ENCODE peak calls at places on chromosome 5, in ten cellular contexts. H is left ventricle myocardium superior; Z is GM23338; N is left cardiac atrium; J is activated naive CD4-positive, alpha-beta T cell treated with Interleukin-2 at 50 U/mL for 16 hours; T is PC-3; C is GM19239; R is neural crest cell; U is ovary; E is adrenal gland. V is an unnamed sample.

GRCh38 chr5:155529366-155529765 is 515.8 kb downstream of the KIF4B start:
- DNase-seq in N (no peak), R (peak; percentile 1), Z (no peak), U (no peak), H (no peak), J (no peak), T (no peak), E (no peak), C (no peak), V (no peak)

GRCh38 chr5:10735569-10736255 is 25.3 kb downstream of the DAP start:
- DNase-seq in Z (no peak), R (no peak), N (no peak), E (no peak), H (peak; percentile 55), U (no peak), C (no peak), T (no peak), J (no peak), V (no peak)

GRCh38 chr5:91018712-91019371 is 364.3 kb downstream of the ARRDC3 start:
- DNase-seq in E (no peak), N (no peak), J (no peak), T (no peak), U (no peak), R (no peak), H (no peak), Z (no peak), C (no peak), V (no peak)

GRCh38 chr5:171418982-171419662 is at the start of gene FGF18:
- DNase-seq in U (peak; percentile 33), E (no peak), N (peak; percentile 79), C (no peak), H (peak; percentile 81), T (peak; percentile 50), R (peak; percentile 60), J (peak; percentile 40), Z (peak; percentile 89), V (peak; percentile 30)

GRCh38 chr5:109656829-109657228 is 32.9 kb upstream of the MAN2A1 start:
- DNase-seq in N (peak; percentile 48), E (peak; percentile 61), R (no peak), T (peak; percentile 93), H (peak; percentile 29), Z (no peak), C (no peak), U (no peak), J (peak; percentile 35), V (no peak)

GRCh38 chr5:142602720-142603245 is 83.1 kb downstream of the FGF1 start:
- DNase-seq in E (no peak), U (no peak), R (no peak), Z (no peak), C (no peak), T (peak; percentile 80), J (no peak), H (no peak), N (no peak), V (no peak)

GRCh38 chr5:150021491-150022162 is 21.1 kb downstream of the HMGXB3 start:
- DNase-seq in N (no peak), U (no peak), Z (peak; percentile 24), H (peak; percentile 36), J (no peak), E (peak; percentile 76), T (peak; percentile 88), C (no peak), R (no peak), V (no peak)

GRCh38 chr5:124702442-124703024 is 43.9 kb downstream of the ZNF608 start:
- DNase-seq in N (no peak), U (no peak), C (no peak), R (no peak), Z (no peak), E (no peak), H (no peak), T (no peak), J (no peak), V (no peak)

GRCh38 chr5:116626272-116626723 is 51.7 kb upstream of the SEMA6A start:
- DNase-seq in H (peak; percentile 56), E (peak; percentile 91), T (no peak), C (no peak), N (peak; percentile 69), U (peak; percentile 95), J (no peak), R (no peak), Z (no peak), V (peak; percentile 59)

GRCh38 chr5:39209924-39210323 is 9.4 kb downstream of the FYB1 start:
- DNase-seq in R (no peak), H (peak; percentile 37), T (no peak), E (no peak), Z (no peak), N (peak; percentile 29), U (no peak), J (peak; percentile 75), C (no peak), V (no peak)

GRCh38 chr5:52657231-52657645 is 130.5 kb upstream of the ITGA1 start:
- DNase-seq in N (no peak), T (peak; percentile 63), H (no peak), J (no peak), U (no peak), Z (peak; percentile 77), R (no peak), E (no peak), C (peak; percentile 3), V (peak; percentile 22)

GRCh38 chr5:28286566-28286965 is 1248.2 kb upstream of the CDH9 start:
- DNase-seq in C (no peak), T (no peak), R (no peak), J (no peak), N (no peak), U (no peak), E (no peak), Z (no peak), H (no peak), V (no peak)

GRCh38 chr5:129172561-129172960 is 78.0 kb downstream of the ISOC1 start:
- DNase-seq in T (peak; percentile 25), C (no peak), J (no peak), R (no peak), Z (peak; percentile 24), U (no peak), E (no peak), H (no peak), N (no peak), V (no peak)

GRCh38 chr5:111743993-111744392 is 13.0 kb downstream of the NREP start:
- DNase-seq in Z (no peak), C (no peak), R (no peak), E (no peak), J (no peak), H (no peak), T (no peak), U (no peak), N (no peak), V (no peak)

GRCh38 chr5:65199988-65200668 is 281.6 kb downstream of the ADAMTS6 start:
- DNase-seq in U (no peak), R (no peak), J (no peak), N (no peak), Z (no peak), H (no peak), C (no peak), T (peak; percentile 51), E (no peak), V (no peak)

GRCh38 chr5:140018920-140019644 is 24.0 kb downstream of the NRG2 start:
- DNase-seq in R (no peak), N (no peak), H (no peak), J (no peak), C (no peak), U (no peak), E (no peak), Z (no peak), T (no peak), V (no peak)

GRCh38 chr5:121019112-121019511 is 555.0 kb downstream of the PRR16 start:
- DNase-seq in R (no peak), N (no peak), H (no peak), C (no peak), Z (no peak), E (no peak), U (no peak), T (no peak), J (no peak), V (no peak)

GRCh38 chr5:36357391-36357790 is 55.7 kb upstream of the RANBP3L start:
- DNase-seq in R (no peak), H (no peak), U (no peak), N (no peak), E (no peak), J (no peak), T (no peak), C (no peak), Z (no peak), V (no peak)

GRCh38 chr5:15440434-15440833 is 59.5 kb upstream of the FBXL7 start:
- DNase-seq in E (no peak), N (no peak), U (no peak), Z (peak; percentile 37), R (no peak), J (no peak), H (no peak), T (no peak), C (no peak), V (no peak)

GRCh38 chr5:45795458-45795857 is 99.3 kb upstream of the HCN1 start:
- DNase-seq in N (no peak), C (no peak), T (no peak), E (no peak), J (no peak), H (no peak), U (no peak), R (no peak), Z (peak; percentile 39), V (no peak)

GRCh38 chr5:180343110-180343845 is 9.9 kb downstream of the GFPT2 start:
- DNase-seq in C (no peak), T (no peak), R (no peak), E (no peak), U (no peak), N (peak; percentile 33), J (no peak), H (no peak), Z (peak; percentile 88), V (peak; percentile 71)

GRCh38 chr5:32880781-32881180 is 169.7 kb downstream of the NPR3 start:
- DNase-seq in H (no peak), J (no peak), Z (no peak), U (no peak), T (no peak), E (no peak), N (no peak), C (no peak), R (no peak), V (no peak)

GRCh38 chr5:163489745-163490075 is 15.7 kb upstream of the MAT2B start:
- DNase-seq in U (no peak), H (no peak), C (no peak), E (no peak), T (no peak), J (no peak), R (no peak), Z (no peak), N (no peak), V (no peak)

GRCh38 chr5:141039517-141039916 is 11.7 kb upstream of the PCDHB1 start:
- DNase-seq in J (no peak), H (no peak), C (no peak), U (no peak), T (peak; percentile 88), E (no peak), N (no peak), Z (peak; percentile 13), R (no peak), V (no peak)

GRCh38 chr5:21807953-21808352 is 1045.2 kb downstream of the CDH12 start:
- DNase-seq in N (no peak), Z (peak; percentile 21), T (peak; percentile 97), E (no peak), C (no peak), R (no peak), H (no peak), J (no peak), U (no peak), V (no peak)

GRCh38 chr5:68954618-68954910 is 139.2 kb upstream of the SLC30A5 start:
- DNase-seq in J (no peak), C (no peak), T (no peak), E (no peak), H (no peak), R (no peak), Z (no peak), U (no peak), N (no peak), V (no peak)

GRCh38 chr5:52878671-52879070 is 91.0 kb downstream of the ITGA1 start:
- DNase-seq in R (no peak), E (no peak), H (no peak), C (no peak), Z (no peak), U (no peak), J (no peak), N (no peak), T (peak; percentile 32), V (no peak)

GRCh38 chr5:42985129-42986037 is 54.7 kb downstream of the ANXA2R start:
- DNase-seq in C (no peak), H (no peak), U (no peak), N (no peak), R (no peak), E (no peak), J (no peak), T (peak; percentile 88), Z (no peak), V (no peak)